ENCODE peak calls at places on chromosomes 3 and 15, in eight cellular contexts. K is prostate gland, E is heart right ventricle, R is substantia nigra, O is aorta, W is HCT116, J is IMR-90, G is brain microvascular endothelial cell. M is an unnamed sample.

GRCh38 chr3:51311055-51311454 is 74.0 kb upstream of the MANF start:
- DNase-seq in R (no peak), J (peak; percentile 33), G (peak; percentile 15), K (no peak), W (peak; percentile 23), E (no peak), O (no peak), M (no peak)

GRCh38 chr3:136783708-136784191 is 31.6 kb upstream of the STAG1 start:
- DNase-seq in O (no peak), J (peak; percentile 35), G (no peak), K (peak; percentile 20), W (no peak), R (no peak), E (no peak), M (no peak)

GRCh38 chr3:89179355-89179997 is 72.1 kb downstream of the EPHA3 start:
- DNase-seq in W (no peak), G (peak; percentile 74), R (no peak), O (no peak), K (peak; percentile 45), J (no peak), E (no peak), M (no peak)

GRCh38 chr15:51253385-51253784 is 85.0 kb downstream of the CYP19A1 start:
- DNase-seq in R (no peak), G (no peak), K (no peak), W (no peak), E (no peak), J (no peak), O (no peak), M (no peak)

GRCh38 chr3:78660958-78661357 is 1106.8 kb downstream of the ROBO1 start:
- DNase-seq in E (no peak), R (no peak), G (no peak), W (no peak), J (no peak), O (no peak), K (no peak), M (no peak)

GRCh38 chr3:40317061-40317676 is 7.7 kb downstream of the EIF1B start:
- DNase-seq in K (peak; percentile 44), R (no peak), W (peak; percentile 60), E (no peak), G (peak; percentile 72), J (peak; percentile 71), O (no peak), M (peak; percentile 53)

GRCh38 chr3:149152420-149152819 is 23.0 kb downstream of the HPS3 start:
- DNase-seq in J (peak; percentile 69), K (no peak), O (no peak), R (no peak), W (no peak), E (no peak), G (peak; percentile 59), M (no peak)

GRCh38 chr15:67133738-67134576 is 68.6 kb downstream of the SMAD3 start:
- DNase-seq in K (no peak), W (no peak), J (peak; percentile 82), G (peak; percentile 69), O (no peak), R (no peak), E (no peak), M (peak; percentile 52)

GRCh38 chr3:64354221-64354620 is 129.0 kb upstream of the PRICKLE2 start:
- DNase-seq in G (peak; percentile 70), E (no peak), J (peak; percentile 47), W (no peak), R (no peak), K (no peak), O (no peak), M (no peak)

GRCh38 chr15:96089396-96090058 is 241.0 kb upstream of the NR2F2 start:
- DNase-seq in O (no peak), J (no peak), R (no peak), E (no peak), K (no peak), G (no peak), W (no peak), M (no peak)

DNA sequence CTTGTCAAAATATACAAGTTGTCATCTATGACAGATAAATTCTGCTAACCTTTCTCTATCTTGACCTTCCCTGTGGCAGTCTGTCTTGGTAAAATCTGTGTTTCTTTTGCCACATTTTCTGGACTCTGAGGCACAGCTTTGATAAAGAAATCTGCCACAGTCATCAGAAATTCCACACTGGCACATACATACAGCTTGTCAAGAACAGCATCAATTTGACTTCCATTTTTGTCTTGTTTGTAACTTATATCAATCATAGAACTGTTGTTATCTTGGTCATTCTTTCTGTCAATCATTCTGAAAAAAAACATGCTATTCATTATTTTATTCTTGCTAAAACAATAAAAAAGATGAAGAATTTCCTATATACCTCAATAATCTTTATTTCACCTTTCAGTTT is 130.8 kb downstream of the VPS13C start:
- DNase-seq in E (no peak), K (no peak), O (no peak), W (no peak), J (no peak), G (no peak), R (no peak), M (no peak)
- H3K27ac ChIP-seq in E (no peak overlapping the region), K (no peak overlapping the region), O (no peak overlapping the region), W (no peak overlapping the region), J (no peak overlapping the region), G (no peak overlapping the region), R (no peak overlapping the region), M (no peak overlapping the region)

GRCh38 chr3:122013448-122013925 is 8.6 kb downstream of the ILDR1 start:
- DNase-seq in R (no peak), K (no peak), E (no peak), O (no peak), W (no peak), G (no peak), J (no peak), M (peak; percentile 45)

GRCh38 chr3:122010506-122010905 is 11.5 kb downstream of the ILDR1 start:
- DNase-seq in E (no peak), J (no peak), W (no peak), O (no peak), G (no peak), K (no peak), R (no peak), M (no peak)

GRCh38 chr3:122011396-122011795 is 10.7 kb downstream of the ILDR1 start:
- DNase-seq in K (no peak), O (no peak), R (no peak), W (no peak), G (no peak), E (no peak), J (no peak), M (no peak)

GRCh38 chr3:122014741-122015140 is 7.3 kb downstream of the ILDR1 start:
- DNase-seq in R (no peak), W (no peak), E (no peak), G (no peak), J (no peak), K (no peak), O (no peak), M (no peak)

DNA sequence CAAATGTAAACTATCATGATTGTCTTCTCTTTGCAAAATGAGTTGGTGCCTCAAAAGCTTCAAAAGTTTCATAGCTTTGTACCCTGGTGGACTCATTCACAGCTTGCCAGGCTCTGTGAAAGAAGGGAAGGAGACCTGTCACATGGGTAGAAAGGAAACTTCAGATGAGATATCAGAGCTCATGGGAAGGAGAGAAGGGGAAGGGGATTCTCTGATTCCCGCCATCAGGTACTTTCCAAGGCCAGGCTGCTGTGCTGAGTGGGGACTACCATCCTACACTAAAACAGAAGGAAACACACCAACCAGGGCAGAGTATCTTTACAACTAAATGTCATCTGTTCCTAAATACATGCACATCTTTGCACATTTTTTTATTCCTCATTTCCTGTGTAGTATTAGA is 9.2 kb downstream of the ILDR1 start:
- DNase-seq in G (no peak), K (no peak), O (no peak), J (no peak), W (no peak), E (no peak), R (no peak), M (no peak)
- H3K27ac ChIP-seq in G (no peak overlapping the region), K (no peak overlapping the region), O (no peak overlapping the region), J (no peak overlapping the region), W (no peak overlapping the region), E (no peak overlapping the region), R (no peak overlapping the region), M (no peak overlapping the region)

DNA sequence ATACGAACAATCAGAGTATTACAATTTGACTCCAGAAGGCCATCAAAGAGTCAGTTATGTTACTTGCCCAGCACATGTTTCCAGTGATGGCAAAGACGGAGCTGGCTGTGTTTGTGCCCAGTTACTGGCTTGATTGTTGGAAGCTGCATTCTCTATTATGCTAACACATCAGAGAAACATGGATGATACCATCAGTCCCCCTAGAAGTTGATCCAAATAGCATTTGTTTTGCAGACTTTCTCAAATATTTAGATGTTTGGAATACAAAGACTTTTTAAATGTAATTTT is 73.7 kb downstream of the CLSTN2 start:
- DNase-seq in R (no peak), J (no peak), W (no peak), G (no peak), E (no peak), O (no peak), K (no peak), M (no peak)
- H3K27ac ChIP-seq in R (no peak overlapping the region), J (no peak overlapping the region), W (no peak overlapping the region), G (no peak overlapping the region), E (no peak overlapping the region), O (no peak overlapping the region), K (no peak overlapping the region), M (no peak overlapping the region)

GRCh38 chr3:187293977-187294376 is 2.4 kb upstream of the MASP1 start:
- DNase-seq in E (no peak), K (no peak), O (no peak), R (no peak), J (no peak), G (no peak), W (no peak), M (no peak)

GRCh38 chr3:187293514-187293870 is 2.0 kb upstream of the MASP1 start:
- DNase-seq in W (no peak), O (no peak), J (no peak), K (no peak), E (no peak), G (no peak), R (no peak), M (no peak)

GRCh38 chr3:187291512-187292132 is at the start of gene MASP1:
- DNase-seq in R (no peak), W (no peak), E (peak; percentile 57), J (peak; percentile 38), G (peak; percentile 5), O (no peak), K (no peak), M (no peak)

GRCh38 chr3:187292186-187292585 is 649 bp upstream of the MASP1 start:
- DNase-seq in J (no peak), R (no peak), E (no peak), W (no peak), O (no peak), K (no peak), G (no peak), M (no peak)

DNA sequence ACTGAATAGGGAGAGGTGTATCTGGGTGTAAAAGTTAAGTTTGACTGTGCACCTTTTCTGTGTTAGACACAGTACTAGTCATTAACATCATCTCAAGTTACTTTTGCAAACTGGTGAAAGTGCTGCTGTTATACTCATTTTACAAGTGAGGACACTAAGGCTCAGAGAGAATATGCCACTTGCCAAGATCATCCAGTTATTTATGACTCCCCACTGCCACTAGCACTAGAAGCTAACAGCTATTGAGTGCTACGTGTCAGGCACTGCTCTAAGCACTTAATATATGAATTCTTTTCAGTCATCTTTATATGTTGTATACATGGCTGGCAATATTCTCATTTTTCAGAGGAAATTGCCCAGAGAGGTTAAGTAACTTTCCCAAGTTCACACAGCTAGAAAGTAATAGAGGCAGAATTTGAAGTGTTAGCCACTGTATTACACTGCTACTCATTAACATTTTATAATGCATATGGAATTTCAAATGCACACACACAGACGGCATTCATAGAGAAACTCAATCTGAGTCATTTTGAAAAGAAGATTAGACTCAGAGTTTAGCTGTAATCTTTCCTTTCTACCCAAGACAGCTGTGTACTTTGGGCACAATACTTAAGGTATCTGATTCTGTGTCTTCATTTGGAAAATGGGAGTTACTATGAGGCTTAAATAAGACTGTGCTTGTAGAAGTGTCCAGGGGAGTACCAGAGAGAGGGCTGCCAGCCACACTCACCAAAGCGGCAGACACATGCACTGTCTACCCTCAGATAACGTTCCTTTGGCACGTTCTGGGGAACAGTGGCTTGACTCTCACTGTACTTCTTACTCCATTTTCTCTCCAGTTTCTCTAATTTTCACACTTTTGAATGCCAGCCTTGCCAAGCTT is 1.3 kb upstream of the MASP1 start:
- DNase-seq in O (no peak), R (no peak), K (no peak), G (peak; percentile 4), J (peak; percentile 48), W (no peak), E (peak; percentile 18), M (no peak)
- H3K27ac ChIP-seq in O (no peak overlapping the region), R (no peak overlapping the region), K (peak overlapping the region; percentile 47), G (no peak overlapping the region), J (peak overlapping the region; percentile 57), W (no peak overlapping the region), E (no peak overlapping the region), M (no peak overlapping the region)

M was measured in colonic mucosa.